ENCODE peak calls at places on chromosome 15, in five cellular contexts. B, N, D, P and H are unnamed samples.

GRCh38 chr15:51382787-51383186 is 41.3 kb downstream of the GLDN start:
- DNase-seq in P (peak; percentile 86), B (peak; percentile 16), D (peak; percentile 61), N (peak; percentile 28), H (no peak)

GRCh38 chr15:85073556-85074194 is 92.0 kb downstream of the PDE8A start:
- DNase-seq in P (no peak), B (no peak), N (no peak), D (no peak), H (no peak)

GRCh38 chr15:88275804-88276203 is 19.3 kb upstream of the NTRK3 start:
- DNase-seq in B (no peak), N (no peak), D (no peak), P (no peak), H (no peak)

GRCh38 chr15:77967785-77968184 is 109.7 kb downstream of the TBC1D2B start:
- DNase-seq in N (no peak), B (no peak), P (no peak), D (no peak), H (no peak)

GRCh38 chr15:78934063-78935023 is 10.5 kb downstream of the CTSH start:
- DNase-seq in B (no peak), P (peak; percentile 43), N (no peak), D (peak; percentile 35), H (no peak)

GRCh38 chr15:67116742-67117141 is 51.3 kb downstream of the SMAD3 start:
- DNase-seq in P (no peak), B (no peak), N (no peak), D (no peak), H (no peak)

GRCh38 chr15:76346666-76347506 is 10.3 kb downstream of the ISL2 start:
- DNase-seq in N (no peak), P (peak; percentile 74), D (peak; percentile 36), B (no peak), H (no peak)

GRCh38 chr15:95025924-95026728 is 794.8 kb downstream of the MCTP2 start:
- DNase-seq in D (peak; percentile 79), N (no peak), P (peak; percentile 89), B (peak; percentile 13), H (no peak)

GRCh38 chr15:88918738-88919137 is 5.6 kb upstream of the MFGE8 start:
- DNase-seq in B (peak; percentile 90), N (no peak), P (no peak), D (peak; percentile 99), H (peak; percentile 95)

GRCh38 chr15:40449275-40449674 is 8.5 kb downstream of the BAHD1 start:
- DNase-seq in D (no peak), B (no peak), P (no peak), N (no peak), H (no peak)

GRCh38 chr15:36428102-36428845 is 151.2 kb upstream of the CDIN1 start:
- DNase-seq in P (peak; percentile 46), B (peak; percentile 96), D (peak; percentile 98), N (peak; percentile 20), H (peak; percentile 95)

GRCh38 chr15:45181491-45182285 is 6.1 kb downstream of the SHF start:
- DNase-seq in N (no peak), B (no peak), P (peak; percentile 44), D (no peak), H (no peak)

GRCh38 chr15:21269121-21269520 is 171.2 kb downstream of the POTEB3 start:
- DNase-seq in D (no peak), P (peak; percentile 37), B (no peak), N (no peak), H (no peak)

GRCh38 chr15:89851665-89852341 is 37.2 kb upstream of the ANPEP start:
- DNase-seq in P (no peak), B (no peak), N (no peak), D (no peak), H (no peak)

GRCh38 chr15:70767668-70768067 is 4.3 kb upstream of the UACA start:
- DNase-seq in P (no peak), D (no peak), B (no peak), N (no peak), H (no peak)

GRCh38 chr15:96331942-96332853 is 1.7 kb downstream of the NR2F2 start:
- DNase-seq in B (no peak), N (no peak), D (peak; percentile 44), P (peak; percentile 84), H (no peak)

GRCh38 chr15:96332854-96333193 is 2.3 kb downstream of the NR2F2 start:
- DNase-seq in P (no peak), D (peak; percentile 50), B (no peak), N (no peak), H (no peak)

GRCh38 chr15:96330450-96331140 is at the start of gene NR2F2:
- DNase-seq in D (peak; percentile 100), P (peak; percentile 95), B (peak; percentile 94), N (peak; percentile 90), H (peak; percentile 74)

GRCh38 chr15:96330064-96330449 is 443 bp upstream of the NR2F2 start:
- DNase-seq in N (no peak), D (peak; percentile 90), B (peak; percentile 51), P (no peak), H (no peak)

DNA sequence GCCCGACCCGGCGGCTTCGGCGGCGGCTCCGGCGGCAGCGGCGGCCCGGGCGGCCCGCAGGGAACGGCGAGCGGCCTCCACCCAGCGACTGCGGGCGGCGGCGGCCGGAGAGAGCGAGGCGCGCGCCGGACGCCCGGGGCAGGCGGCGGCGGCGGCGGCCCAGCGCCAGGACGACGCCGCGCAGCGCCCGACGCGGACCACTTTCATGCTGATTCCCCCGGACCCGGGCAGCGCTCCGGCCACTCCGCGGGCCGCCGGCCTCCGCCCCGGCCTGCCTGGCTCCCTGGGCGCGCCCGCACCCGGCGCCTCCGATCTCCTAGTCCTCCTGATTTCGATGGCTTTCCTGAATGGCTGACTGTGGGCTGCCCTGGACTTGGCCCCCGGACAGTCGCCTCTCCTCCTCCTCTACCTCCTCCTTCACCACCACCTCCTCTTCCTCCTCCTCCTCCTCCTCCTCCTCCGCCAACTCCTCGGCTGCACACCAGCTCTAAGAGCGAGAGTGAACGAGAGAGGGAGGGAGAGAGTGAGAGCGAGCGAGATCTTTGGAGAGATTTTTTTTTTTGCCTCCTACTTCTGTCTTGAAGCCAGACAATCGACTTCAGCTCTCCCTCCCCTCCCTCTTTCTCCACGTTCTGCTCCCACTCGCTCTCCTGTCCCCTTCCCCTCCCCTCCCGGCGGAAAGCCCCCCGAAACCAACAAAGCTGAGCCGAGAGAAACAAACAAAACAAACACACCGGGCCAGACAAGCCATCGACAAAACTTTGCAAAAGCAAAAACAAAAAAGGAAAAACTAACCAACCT is 841 bp downstream of the NR2F2 start:
- DNase-seq in D (peak; percentile 71), P (peak; percentile 76), B (no peak), N (no peak), H (no peak)
- H3K9ac ChIP-seq in D (peak overlapping the region; percentile 94), P (no peak overlapping the region), B (peak overlapping the region; percentile 80), N (peak overlapping the region; percentile 57), H (peak overlapping the region; percentile 92)

GRCh38 chr15:100715571-100716455 is 113.4 kb downstream of the ASB7 start:
- DNase-seq in B (no peak), P (no peak), D (peak; percentile 41), N (no peak), H (no peak)

GRCh38 chr15:100714749-100715342 is 112.5 kb downstream of the ASB7 start:
- DNase-seq in N (no peak), P (no peak), D (no peak), B (no peak), H (no peak)

GRCh38 chr15:100716456-100717085 is 114.2 kb downstream of the ASB7 start:
- DNase-seq in D (no peak), B (no peak), P (no peak), N (no peak), H (no peak)

GRCh38 chr15:100718075-100718980 is 115.9 kb downstream of the ASB7 start:
- DNase-seq in P (no peak), N (no peak), D (no peak), B (no peak), H (no peak)

GRCh38 chr15:100717596-100717995 is 115.2 kb downstream of the ASB7 start:
- DNase-seq in P (no peak), B (no peak), N (no peak), D (no peak), H (no peak)
- H3K4me1 ChIP-seq in P (peaks cover 3% of the 10 kb centered on the region), B (peaks cover 88% of the 10 kb centered on the region), N (peaks cover 6% of the 10 kb centered on the region), D (peaks cover 16% of the 10 kb centered on the region), H (peaks cover 42% of the 10 kb centered on the region)

DNA sequence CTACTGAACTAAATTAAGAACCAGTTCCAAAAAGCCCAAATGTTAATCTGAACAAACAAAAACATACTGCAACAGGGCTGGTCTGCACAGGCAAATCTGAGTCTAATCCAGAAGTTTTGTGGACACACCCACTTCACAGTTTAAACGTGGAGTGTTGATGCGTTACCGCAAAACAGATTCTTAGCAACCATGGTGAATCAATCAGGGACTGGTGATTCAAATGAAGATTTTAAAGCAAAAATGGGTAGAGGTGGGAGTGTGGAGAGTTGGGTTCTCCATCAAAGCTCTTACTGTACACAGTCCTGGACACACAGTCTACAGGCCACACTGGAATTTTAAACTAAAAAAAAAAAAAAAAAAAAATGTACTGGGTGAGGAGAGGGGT is 5.2 kb downstream of the ANXA2 start:
- DNase-seq in P (peak; percentile 46), N (no peak), D (peak; percentile 78), B (peak; percentile 85), H (peak; percentile 65)
- H3K9ac ChIP-seq in P (peak overlapping the region; percentile 82), N (no peak overlapping the region), D (peak overlapping the region; percentile 5), B (peak overlapping the region; percentile 97), H (peak overlapping the region; percentile 99)

GRCh38 chr15:65095747-65096104 is 19.2 kb downstream of the KBTBD13 start:
- DNase-seq in B (no peak), P (peak; percentile 20), D (no peak), N (no peak), H (no peak)

GRCh38 chr15:65096481-65097385 is 18.3 kb downstream of the UBAP1L start:
- DNase-seq in N (no peak), B (no peak), D (no peak), P (peak; percentile 22), H (no peak)

GRCh38 chr15:65094294-65094995 is 17.9 kb downstream of the KBTBD13 start:
- DNase-seq in D (no peak), N (no peak), P (peak; percentile 36), B (no peak), H (no peak)

GRCh38 chr15:65092911-65093792 is 16.6 kb downstream of the KBTBD13 start:
- DNase-seq in N (no peak), D (no peak), B (no peak), P (peak; percentile 27), H (no peak)

GRCh38 chr15:65095011-65095746 is 18.6 kb downstream of the KBTBD13 start:
- DNase-seq in P (peak; percentile 29), B (no peak), D (no peak), N (no peak), H (no peak)
- H3K4me1 ChIP-seq in P (no peaks in the 10 kb centered on the region), B (no peaks in the 10 kb centered on the region), D (no peaks in the 10 kb centered on the region), N (peaks cover 10% of the 10 kb centered on the region), H (no peaks in the 10 kb centered on the region)

GRCh38 chr15:60096157-60096556 is 92.0 kb downstream of the FOXB1 start:
- DNase-seq in N (no peak), D (no peak), B (no peak), P (no peak), H (no peak)
- H3K9ac ChIP-seq in N (no peak overlapping the region), D (no peak overlapping the region), B (no peak overlapping the region), P (no peak overlapping the region), H (no peak overlapping the region)